ENCODE peak calls at places on chromosomes 5 and 9, in five cellular contexts. V, G, W, X and F are unnamed samples.

GRCh38 chr9:16118090-16118489 is 565.2 kb downstream of the CCDC171 start:
- ATAC-seq in V (no peak), G (no peak), W (no peak), X (no peak), F (no peak)

GRCh38 chr5:151696470-151697061 is 9.9 kb upstream of the SPARC start:
- ATAC-seq in V (peak), G (peak), W (no peak), X (peak), F (peak)

GRCh38 chr9:79883073-79883645 is 311.4 kb downstream of the TLE4 start:
- ATAC-seq in V (no peak), G (no peak), W (peak), X (peak), F (no peak)

GRCh38 chr5:135329913-135330797 is 68.9 kb downstream of the MACROH2A1 start:
- ATAC-seq in V (peak), G (peak), W (no peak), X (no peak), F (no peak)

GRCh38 chr9:83304686-83305085 is 233.5 kb downstream of the FRMD3 start:
- ATAC-seq in V (no peak), G (no peak), W (no peak), X (peak), F (peak)

GRCh38 chr9:98708933-98709911 is at the start of gene GABBR2:
- ATAC-seq in V (peak), G (peak), W (no peak), X (no peak), F (no peak)

GRCh38 chr5:138330813-138331448 is 673 bp downstream of the CDC25C start:
- ATAC-seq in V (peak), G (peak), W (no peak), X (no peak), F (no peak)

GRCh38 chr5:119378075-119378699 is 22.4 kb downstream of the TNFAIP8 start:
- ATAC-seq in V (no peak), G (no peak), W (no peak), X (no peak), F (no peak)

GRCh38 chr5:142506046-142506445 is 179.8 kb downstream of the FGF1 start:
- ATAC-seq in V (no peak), G (no peak), W (no peak), X (no peak), F (no peak)

GRCh38 chr5:15388856-15389255 is 111.1 kb upstream of the FBXL7 start:
- ATAC-seq in V (no peak), G (no peak), W (no peak), X (no peak), F (no peak)

GRCh38 chr5:140875085-140876065 is at the start of gene PCDHA12:
- ATAC-seq in V (no peak), G (no peak), W (no peak), X (no peak), F (no peak)

GRCh38 chr5:126043684-126044083 is 379.5 kb upstream of the GRAMD2B start:
- ATAC-seq in V (no peak), G (no peak), W (no peak), X (no peak), F (no peak)

GRCh38 chr5:137605377-137605776 is 106.3 kb upstream of the SPOCK1 start:
- ATAC-seq in V (no peak), G (no peak), W (no peak), X (no peak), F (no peak)

GRCh38 chr5:56039985-56040384 is 45.2 kb upstream of the IL6ST start:
- ATAC-seq in V (no peak), G (no peak), W (no peak), X (no peak), F (no peak)

GRCh38 chr5:163379298-163380155 is 57.9 kb upstream of the CCNG1 start:
- ATAC-seq in V (peak), G (peak), W (no peak), X (peak), F (no peak)

GRCh38 chr5:170339780-170340167 is 42.2 kb upstream of the LCP2 start:
- ATAC-seq in V (no peak), G (no peak), W (peak), X (no peak), F (no peak)

GRCh38 chr5:15103130-15103529 is 231.6 kb upstream of the ANKH start:
- ATAC-seq in V (no peak), G (no peak), W (no peak), X (no peak), F (peak)

GRCh38 chr9:2601785-2602378 is 19.7 kb upstream of the VLDLR start:
- ATAC-seq in V (no peak), G (no peak), W (peak), X (no peak), F (no peak)

GRCh38 chr5:14513266-14513665 is 68.3 kb upstream of the OTULINL start:
- ATAC-seq in V (peak), G (no peak), W (no peak), X (no peak), F (no peak)

GRCh38 chr9:94819161-94819677 is 92.7 kb downstream of the AOPEP start:
- ATAC-seq in V (peak), G (no peak), W (no peak), X (peak), F (peak)

GRCh38 chr5:35859101-35859661 is 2.5 kb downstream of the IL7R start:
- ATAC-seq in V (no peak), G (no peak), W (peak), X (no peak), F (no peak)

GRCh38 chr9:121529237-121529987 is 29.8 kb upstream of the GGTA1 start:
- ATAC-seq in V (no peak), G (no peak), W (no peak), X (peak), F (peak)

GRCh38 chr9:70197384-70198039 is 61.3 kb upstream of the SMC5 start:
- ATAC-seq in V (no peak), G (no peak), W (no peak), X (no peak), F (no peak)

GRCh38 chr9:110125763-110126351 is 82.1 kb downstream of the C9orf152 start:
- ATAC-seq in V (no peak), G (no peak), W (peak), X (no peak), F (no peak)

GRCh38 chr9:122127396-122127798 is 32.2 kb downstream of the NDUFA8 start:
- ATAC-seq in V (no peak), G (no peak), W (no peak), X (no peak), F (no peak)

DNA sequence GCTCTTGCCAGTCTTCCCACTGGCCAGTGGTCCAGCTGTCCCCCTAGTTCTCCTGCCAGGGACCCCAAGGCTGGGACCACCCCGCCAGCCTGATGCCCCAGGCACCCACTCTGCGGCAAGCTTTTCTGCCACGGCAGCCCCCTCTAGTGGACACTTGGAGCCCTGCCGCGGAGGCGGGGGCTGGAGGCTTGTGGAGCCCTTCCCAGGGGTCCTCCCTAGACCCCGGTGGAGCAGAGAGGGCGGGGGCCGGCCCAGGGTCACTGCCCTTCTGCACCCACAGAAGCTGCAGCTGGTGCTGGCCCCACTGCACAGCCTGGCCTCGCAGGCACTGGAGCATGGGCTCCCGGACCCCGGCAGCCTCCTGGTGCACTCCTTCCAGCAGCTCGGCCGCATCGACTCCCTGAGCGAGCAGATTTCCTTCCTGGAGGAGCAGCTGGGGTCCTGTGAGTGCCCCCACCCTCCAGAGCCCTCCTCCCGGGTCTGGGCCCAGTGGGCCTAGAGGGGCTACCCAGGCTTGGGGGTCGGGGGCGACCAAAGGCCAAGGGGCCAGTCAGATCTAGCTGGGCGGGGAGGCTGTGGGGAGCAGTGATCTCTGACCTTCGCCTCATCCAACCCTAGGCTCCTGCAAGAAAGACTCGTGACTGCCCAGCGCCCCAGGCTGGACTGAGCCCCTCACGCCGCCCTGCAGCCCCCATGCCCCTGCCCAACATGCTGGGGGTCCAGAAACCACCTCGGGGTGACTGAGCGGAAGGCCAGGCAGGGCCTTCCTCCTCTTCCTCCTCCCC is 9.1 kb downstream of the EGFL7 start:
- ATAC-seq in V (peak), G (peak), W (peak), X (no peak), F (no peak)
- TF ChIP-seq POLR2AphosphoS5 in V (no peak), G (no peak), W (no peak), X (no peak), F (no peak)

GRCh38 chr5:107564896-107565295 is 105.8 kb downstream of the EFNA5 start:
- ATAC-seq in V (no peak), G (no peak), W (no peak), X (no peak), F (no peak)
- TF ChIP-seq CTCF in V (no peak), G (no peak), W (no peak), X (no peak), F (no peak)

DNA sequence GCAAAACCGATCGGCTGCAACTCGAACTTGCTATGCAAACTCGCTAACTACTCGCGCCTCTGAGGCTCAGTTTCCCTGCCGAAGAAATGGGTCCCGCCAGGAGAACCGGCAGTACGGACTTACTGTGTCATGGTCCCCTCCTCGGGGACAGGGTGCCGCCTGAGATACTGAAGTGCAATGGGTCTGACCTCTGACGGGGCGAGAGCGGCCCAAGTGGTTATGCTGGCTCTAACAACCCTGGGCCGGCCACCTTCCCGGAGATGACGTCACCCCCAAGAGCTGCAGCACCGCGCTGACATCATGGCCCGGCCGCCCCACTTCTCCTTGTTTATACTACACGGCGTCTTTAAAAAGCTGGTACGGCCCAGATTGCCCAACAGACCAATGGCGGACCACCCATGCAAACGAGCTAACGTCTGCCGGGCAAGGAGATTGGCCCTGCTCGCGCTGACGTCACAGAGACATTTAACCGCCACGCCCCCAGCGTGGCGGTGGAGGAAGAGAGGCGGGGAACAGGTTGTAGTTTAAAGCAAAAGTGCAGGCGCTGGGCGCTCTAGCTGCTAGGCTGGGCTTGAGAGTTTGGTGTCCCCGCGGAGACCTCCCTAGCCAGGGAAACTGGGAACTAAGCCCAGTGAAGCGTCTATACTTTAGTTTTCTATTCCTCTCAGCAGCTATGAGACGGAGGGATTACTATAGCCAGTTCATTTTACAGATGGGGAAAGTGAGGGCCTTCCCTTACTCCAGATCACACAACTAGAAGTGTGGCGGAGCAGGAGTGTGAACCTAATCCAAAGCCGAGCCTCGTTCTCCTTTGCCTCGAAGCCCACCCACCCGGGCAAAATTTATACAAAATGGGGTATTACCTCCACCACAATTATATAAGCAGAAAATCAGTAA is 654 bp upstream of the RNF44 start:
- ATAC-seq in V (peak), G (peak), W (peak), X (peak), F (peak)
- TF ChIP-seq EP300 in V (peak), G (no peak), W (no peak), X (no peak), F (no peak)

GRCh38 chr9:87534957-87535356 is 37.3 kb downstream of the DAPK1 start:
- ATAC-seq in V (no peak), G (no peak), W (no peak), X (no peak), F (no peak)

GRCh38 chr9:87535817-87536539 is 38.3 kb downstream of the DAPK1 start:
- ATAC-seq in V (no peak), G (peak), W (peak), X (no peak), F (no peak)

GRCh38 chr9:87540444-87541105 is 42.9 kb downstream of the DAPK1 start:
- ATAC-seq in V (no peak), G (no peak), W (no peak), X (no peak), F (no peak)

GRCh38 chr9:87541663-87542062 is 44.0 kb downstream of the DAPK1 start:
- ATAC-seq in V (no peak), G (no peak), W (peak), X (no peak), F (no peak)

GRCh38 chr9:87537625-87538024 is 40.0 kb downstream of the DAPK1 start:
- ATAC-seq in V (no peak), G (no peak), W (no peak), X (no peak), F (no peak)
- TF ChIP-seq POLR2AphosphoS5 in V (no peak), G (no peak), W (no peak), X (no peak), F (no peak)